ENCODE peak calls at places on chromosomes 2 and 18, in seven cellular contexts. G, O, Z, D, X, Y and M are unnamed samples. For H3K9me3, the result is how much of the 10 kb centered on the place peaks cover.

GRCh38 chr18:56321470-56321869 is 316.9 kb downstream of the TXNL1 start:
- DNase-seq in Y (no peak), Z (no peak), X (no peak), O (peak), G (no peak), D (no peak), M (no peak)

GRCh38 chr2:27622921-27623384 is 5.9 kb downstream of the CCDC121 start:
- DNase-seq in G (peak), Y (peak), D (no peak), X (no peak), O (no peak), Z (peak), M (no peak)

GRCh38 chr18:57353137-57353939 is 981 bp downstream of the ST8SIA3 start:
- DNase-seq in Y (no peak), D (no peak), O (no peak), Z (no peak), X (no peak), G (no peak), M (no peak)

GRCh38 chr2:124572953-124573634 is 548.0 kb downstream of the CNTNAP5 start:
- DNase-seq in D (no peak), Z (no peak), G (no peak), Y (no peak), O (no peak), X (no peak), M (no peak)

GRCh38 chr2:23679044-23679443 is 247.9 kb downstream of the ATAD2B start:
- DNase-seq in D (no peak), O (no peak), Y (no peak), X (no peak), Z (no peak), G (no peak), M (no peak)

GRCh38 chr18:63511285-63511684 is 30.9 kb upstream of the SERPINB12 start:
- DNase-seq in O (peak), Y (no peak), D (peak), X (no peak), G (peak), Z (peak), M (no peak)

GRCh38 chr18:59604877-59605276 is 92.3 kb downstream of the CCBE1 start:
- DNase-seq in Z (peak), Y (peak), D (no peak), G (no peak), O (no peak), X (no peak), M (no peak)

GRCh38 chr2:173358617-173359016 is 3.9 kb downstream of the CDCA7 start:
- DNase-seq in Y (no peak), Z (no peak), O (no peak), G (no peak), D (peak), X (no peak), M (no peak)

GRCh38 chr2:146814971-146815370 is 1029.9 kb upstream of the ACVR2A start:
- DNase-seq in D (no peak), G (peak), X (no peak), Y (no peak), O (no peak), Z (no peak), M (no peak)

GRCh38 chr2:33242845-33243244 is 233.6 kb upstream of the RASGRP3 start:
- DNase-seq in O (no peak), X (no peak), Y (peak), D (no peak), G (peak), Z (peak), M (no peak)

GRCh38 chr2:152335016-152335850 is at the start of gene FMNL2:
- DNase-seq in O (peak), G (peak), Z (peak), D (peak), X (peak), Y (peak), M (peak)

GRCh38 chr2:229084467-229084866 is 186.6 kb downstream of the PID1 start:
- DNase-seq in Y (peak), X (no peak), G (peak), D (no peak), O (no peak), Z (no peak), M (no peak)

GRCh38 chr2:144259332-144259731 is 260.6 kb downstream of the ZEB2 start:
- DNase-seq in D (no peak), Z (no peak), G (no peak), Y (no peak), O (no peak), X (no peak), M (no peak)

GRCh38 chr2:144258154-144258553 is 261.8 kb downstream of the ZEB2 start:
- DNase-seq in G (no peak), X (no peak), Z (no peak), D (no peak), Y (no peak), O (no peak), M (no peak)

GRCh38 chr2:144254342-144255235 is 265.3 kb downstream of the ZEB2 start:
- DNase-seq in X (no peak), D (no peak), Y (no peak), G (no peak), Z (no peak), O (no peak), M (no peak)

GRCh38 chr2:144253743-144254142 is 266.2 kb downstream of the ZEB2 start:
- DNase-seq in Z (no peak), G (no peak), Y (no peak), D (no peak), X (no peak), O (no peak), M (no peak)

GRCh38 chr2:144256996-144257707 is 262.8 kb downstream of the ZEB2 start:
- DNase-seq in G (peak), O (no peak), D (no peak), X (no peak), Z (peak), Y (peak), M (no peak)
- H3K9me3 ChIP-seq in G (under half), O (under half), D (under half), X (under half), Z (under half), Y (under half), M (under half)

DNA sequence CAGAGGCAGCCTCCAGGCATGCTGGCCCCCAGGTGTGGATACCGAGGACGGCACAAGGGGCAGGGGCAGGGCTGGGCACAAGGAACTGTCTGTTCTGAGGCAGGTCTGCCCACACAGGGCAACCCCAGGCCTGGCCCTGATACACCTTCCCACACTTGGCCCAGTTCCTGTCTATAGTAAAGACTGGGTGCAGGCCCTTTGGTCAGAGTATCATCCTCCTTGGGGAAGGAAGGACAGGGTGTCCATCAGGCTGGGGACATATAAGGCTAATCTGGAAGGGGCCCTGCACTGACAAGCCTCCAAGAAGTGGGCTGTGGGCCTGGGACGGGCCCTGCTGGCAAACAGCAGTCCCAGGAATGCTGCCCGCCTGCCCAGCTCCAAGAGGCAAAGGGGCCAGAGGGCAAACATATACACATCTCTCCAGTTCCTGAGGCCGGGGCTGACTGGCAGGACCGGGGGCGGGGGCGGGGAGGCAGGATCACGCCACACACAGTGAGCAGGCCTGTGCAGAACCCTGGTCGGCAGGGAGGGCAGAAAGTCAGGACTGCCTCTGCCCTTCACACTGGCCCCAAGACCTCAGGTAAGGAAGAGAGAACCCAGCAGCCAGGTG is 18.9 kb downstream of the SDC1 start:
- DNase-seq in G (no peak), D (no peak), O (no peak), X (no peak), Z (no peak), Y (no peak), M (no peak)
- H3K27ac ChIP-seq in G (no peak), D (no peak), O (no peak), X (no peak), Z (no peak), Y (no peak), M (no peak)

GRCh38 chr18:50662775-50663383 is 103.0 kb downstream of the MAPK4 start:
- DNase-seq in Z (no peak), X (no peak), G (no peak), O (no peak), D (no peak), Y (no peak), M (no peak)

GRCh38 chr18:50659091-50660003 is 99.5 kb downstream of the MAPK4 start:
- DNase-seq in X (no peak), G (peak), Z (peak), O (peak), D (no peak), Y (peak), M (no peak)

GRCh38 chr18:50662177-50662576 is 102.3 kb downstream of the MAPK4 start:
- DNase-seq in D (peak), O (no peak), Z (peak), Y (peak), G (no peak), X (no peak), M (no peak)

GRCh38 chr18:50658601-50659000 is 98.7 kb downstream of the MAPK4 start:
- DNase-seq in Y (no peak), G (no peak), O (no peak), X (no peak), Z (no peak), D (no peak), M (no peak)

DNA sequence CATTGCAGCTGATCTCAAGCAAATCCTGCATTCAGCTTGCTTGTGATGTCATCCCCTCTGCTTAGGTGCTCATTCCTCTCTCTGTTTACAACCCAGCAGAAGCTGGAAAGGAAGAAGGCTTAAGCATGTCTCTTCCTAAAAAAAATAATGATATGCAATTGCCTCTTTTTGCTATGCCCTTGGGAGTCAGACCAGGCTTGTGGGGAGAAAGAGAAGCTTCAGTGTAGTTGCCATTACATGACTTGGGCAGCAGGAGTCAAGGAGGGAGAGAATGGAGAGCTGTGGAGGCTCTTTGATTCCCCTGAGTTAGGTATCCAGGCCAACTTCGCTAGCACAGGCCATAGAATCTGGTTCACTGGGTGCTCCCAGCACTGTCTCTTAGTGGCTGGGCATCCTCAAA is 101.1 kb downstream of the MAPK4 start:
- DNase-seq in Z (no peak), Y (no peak), O (no peak), X (no peak), D (no peak), G (no peak), M (no peak)
- H3K9me3 ChIP-seq in Z (under half), Y (under half), O (under half), X (under half), D (under half), G (under half), M (under half)

GRCh38 chr2:183541766-183542165 is 417.5 kb downstream of the NUP35 start:
- DNase-seq in G (peak), O (no peak), D (no peak), Z (no peak), Y (peak), X (no peak), M (no peak)
- H3K27ac ChIP-seq in G (no peak), O (no peak), D (no peak), Z (no peak), Y (no peak), X (no peak), M (no peak)

DNA sequence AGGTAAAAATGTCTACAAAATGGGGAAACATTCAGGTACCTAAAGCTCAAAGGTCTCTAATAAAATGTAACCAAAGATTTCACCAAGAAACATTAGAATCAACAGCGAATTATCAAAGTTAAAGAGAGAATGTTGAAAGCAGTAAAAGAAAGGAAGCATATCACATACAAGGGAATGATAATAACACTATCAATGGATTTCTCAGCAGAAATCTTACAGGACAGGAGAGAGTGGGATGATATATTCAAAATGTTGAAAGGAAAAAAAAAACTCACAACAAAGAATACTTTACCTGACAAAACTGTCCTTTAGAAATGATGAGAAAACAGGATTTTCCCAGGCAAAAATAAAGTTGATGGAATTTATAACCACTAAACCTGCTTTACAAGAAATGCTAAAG is 591.2 kb upstream of the POU3F3 start:
- DNase-seq in Z (no peak), G (no peak), Y (no peak), D (no peak), X (no peak), O (no peak), M (no peak)
- H3K9me3 ChIP-seq in Z (under half), G (under half), Y (under half), D (under half), X (under half), O (under half), M (under half)

DNA sequence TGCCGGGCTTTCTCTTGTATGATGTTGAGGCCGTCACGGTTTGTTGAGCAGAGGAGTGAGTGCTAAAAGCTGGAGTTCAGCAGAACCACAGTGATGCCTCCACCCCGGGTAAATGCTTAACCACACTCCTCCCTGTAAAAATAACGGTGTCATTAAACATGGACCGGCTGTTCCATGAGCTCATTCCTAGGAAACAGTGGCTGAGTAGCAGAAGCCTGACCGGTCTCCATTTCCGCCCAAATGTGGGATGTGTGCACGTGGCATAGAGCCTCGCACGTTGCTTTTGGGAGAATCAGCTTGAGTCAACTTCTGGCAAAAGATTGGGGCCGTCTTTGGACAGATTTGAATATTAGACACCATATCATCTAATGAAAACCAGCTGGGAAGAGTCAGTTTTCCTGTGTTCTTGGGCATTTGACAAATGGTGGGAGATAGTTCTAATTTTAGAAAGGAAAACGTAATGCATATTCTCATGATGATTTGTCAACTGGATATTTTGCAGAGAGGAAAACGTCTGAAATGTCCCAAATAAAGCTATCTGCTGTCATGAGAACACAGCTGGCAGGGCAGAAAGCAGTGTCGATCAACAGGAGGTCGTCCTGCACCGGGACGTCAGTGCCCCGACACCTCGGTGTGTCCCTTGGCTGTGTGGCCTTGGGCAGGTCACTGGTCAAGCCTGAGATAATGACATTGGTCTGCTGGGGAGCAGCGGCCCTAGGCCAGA is 42.4 kb downstream of the LRRFIP1 start:
- DNase-seq in O (peak), D (no peak), Z (peak), X (no peak), Y (peak), G (peak), M (no peak)
- H3K27ac ChIP-seq in O (peak), D (no peak), Z (peak), X (no peak), Y (peak), G (peak), M (no peak)

DNA sequence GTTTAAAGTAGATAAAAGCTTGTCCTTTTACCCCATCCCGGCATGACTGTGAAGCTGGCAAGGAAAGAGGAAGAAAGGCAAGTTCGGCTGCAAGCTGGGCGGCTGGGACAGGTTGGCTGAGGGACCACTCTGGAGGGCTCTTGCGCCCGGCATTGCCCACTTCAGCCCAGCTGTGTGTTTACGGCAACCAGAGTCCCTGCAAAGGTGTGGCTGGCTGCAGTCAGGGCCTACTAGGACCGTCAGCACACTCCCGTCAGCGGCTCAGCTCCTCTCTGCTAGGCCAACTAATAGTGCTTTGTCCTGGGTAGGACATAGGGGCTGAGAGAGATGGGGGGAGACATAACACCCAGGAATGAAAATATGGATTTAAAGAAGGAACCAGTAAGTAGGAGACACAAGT is 11.7 kb upstream of the SAP130 start:
- DNase-seq in D (no peak), O (no peak), X (no peak), Y (no peak), G (no peak), Z (no peak), M (no peak)
- H3K9me3 ChIP-seq in D (under half), O (under half), X (under half), Y (under half), G (under half), Z (under half), M (under half)

DNA sequence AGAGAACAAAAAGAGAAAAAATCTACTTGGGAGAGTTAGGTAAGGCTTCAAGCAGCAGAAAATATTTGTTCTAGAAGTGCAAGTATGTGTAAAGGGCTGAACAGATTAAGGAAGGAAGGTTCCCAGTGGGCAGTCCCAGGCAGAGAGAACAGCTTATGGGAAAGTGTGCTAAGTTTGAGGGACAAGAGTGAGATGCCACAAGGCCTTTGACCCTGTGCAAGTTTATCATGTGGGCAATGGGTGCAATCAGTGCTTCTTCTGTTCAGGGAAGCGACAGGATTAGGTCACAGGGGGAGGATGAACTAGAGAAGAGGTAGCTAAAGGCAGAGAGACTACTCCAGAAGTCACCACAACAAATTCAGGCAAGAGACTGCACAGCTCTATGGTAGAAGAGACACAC is 44.4 kb downstream of the LPIN2 start:
- DNase-seq in G (no peak), X (no peak), Z (no peak), O (no peak), D (no peak), Y (no peak), M (no peak)
- H3K27ac ChIP-seq in G (no peak), X (no peak), Z (no peak), O (peak), D (peak), Y (no peak), M (no peak)

GRCh38 chr2:89823556-89823955 is 1132.1 kb downstream of the RPIA start:
- DNase-seq in Y (no peak), D (no peak), O (no peak), Z (no peak), G (no peak), X (no peak), M (no peak)
- H3K9me3 ChIP-seq in Y (under half), D (under half), O (under half), Z (under half), G (under half), X (under half), M (under half)